ENCODE peak calls at places on chromosomes 2 and 18, in nine cellular contexts. Q, S, W, F, H, N, K, Z and R are unnamed samples.

GRCh38 chr2:241007111-241007510 is 8.7 kb downstream of the SNED1 start:
- DNase-seq in F (no peak), H (no peak), Q (no peak), S (no peak), N (no peak), Z (no peak), W (no peak), K (peak; percentile 22), R (no peak)

GRCh38 chr2:40877734-40878288 is 425.9 kb upstream of the SLC8A1 start:
- DNase-seq in F (no peak), Q (no peak), S (no peak), N (no peak), K (no peak), H (no peak), Z (no peak), W (no peak), R (no peak)

GRCh38 chr2:109720379-109721116 is 73.6 kb upstream of the RGPD5 start:
- DNase-seq in F (no peak), Q (no peak), N (no peak), K (peak; percentile 21), H (no peak), W (peak; percentile 36), S (no peak), Z (no peak), R (peak; percentile 81)

GRCh38 chr2:103008586-103008985 is 246.8 kb downstream of the TMEM182 start:
- DNase-seq in W (no peak), K (no peak), Q (no peak), F (no peak), S (no peak), N (no peak), H (no peak), Z (no peak), R (no peak)

GRCh38 chr2:152089238-152089637 is 9.6 kb downstream of the CACNB4 start:
- DNase-seq in H (no peak), K (no peak), Z (no peak), W (no peak), N (no peak), F (no peak), S (no peak), Q (no peak), R (no peak)

GRCh38 chr2:191063584-191063983 is 49.6 kb upstream of the STAT1 start:
- DNase-seq in F (no peak), S (no peak), Z (no peak), Q (no peak), N (no peak), H (no peak), W (no peak), K (no peak), R (no peak)

GRCh38 chr2:181275643-181276070 is 181.5 kb upstream of the ITGA4 start:
- DNase-seq in W (no peak), H (no peak), S (no peak), K (no peak), N (no peak), Z (no peak), F (no peak), Q (no peak), R (no peak)

GRCh38 chr2:158775273-158776027 is 19.7 kb upstream of the DAPL1 start:
- DNase-seq in N (no peak), Q (no peak), W (no peak), S (no peak), H (no peak), Z (no peak), F (no peak), K (no peak), R (no peak)

GRCh38 chr2:43110442-43110871 is 115.9 kb downstream of the ZFP36L2 start:
- DNase-seq in S (no peak), Q (no peak), W (no peak), F (peak; percentile 56), K (no peak), N (no peak), H (no peak), Z (no peak), R (no peak)

GRCh38 chr2:241183221-241183620 is 5.3 kb upstream of the ANO7 start:
- DNase-seq in H (no peak), W (no peak), Z (no peak), N (no peak), Q (no peak), F (no peak), S (no peak), K (no peak), R (no peak)

GRCh38 chr2:169661263-169661662 is 32.9 kb downstream of the CFAP210 start:
- DNase-seq in Z (no peak), W (no peak), F (no peak), N (no peak), H (no peak), Q (no peak), K (no peak), S (no peak), R (no peak)

GRCh38 chr2:206548383-206548782 is 93.9 kb upstream of the FAM237A start:
- DNase-seq in Z (no peak), H (no peak), S (no peak), W (no peak), K (no peak), Q (no peak), F (no peak), N (no peak), R (no peak)

GRCh38 chr2:236916181-236916580 is 169.5 kb upstream of the COPS8 start:
- DNase-seq in Q (no peak), F (no peak), K (no peak), H (peak; percentile 9), N (no peak), Z (no peak), S (no peak), W (no peak), R (no peak)

GRCh38 chr2:101558740-101559508 is 84.0 kb upstream of the RFX8 start:
- DNase-seq in Z (no peak), N (no peak), S (no peak), W (no peak), Q (no peak), F (peak; percentile 74), K (no peak), H (peak; percentile 24), R (no peak)

GRCh38 chr2:74556831-74557370 is 2.4 kb downstream of the DOK1 start:
- DNase-seq in Q (no peak), Z (no peak), S (no peak), F (no peak), K (no peak), W (no peak), H (no peak), N (no peak), R (no peak)

GRCh38 chr2:189466656-189467055 is 25.4 kb downstream of the WDR75 start:
- DNase-seq in H (no peak), N (peak; percentile 14), K (no peak), Q (no peak), S (no peak), Z (peak; percentile 1), F (peak; percentile 1), W (no peak), R (no peak)

GRCh38 chr2:239156516-239157265 is 244.1 kb downstream of the HDAC4 start:
- DNase-seq in K (peak; percentile 49), N (peak; percentile 43), W (peak; percentile 62), Q (no peak), Z (no peak), H (no peak), S (no peak), F (no peak), R (no peak)

GRCh38 chr2:177334940-177335543 is 57.5 kb upstream of the AGPS start:
- DNase-seq in F (no peak), H (peak; percentile 61), Q (no peak), S (no peak), K (no peak), Z (peak; percentile 74), N (peak; percentile 34), W (no peak), R (no peak)

GRCh38 chr2:220837226-220837625 is 734.9 kb downstream of the EPHA4 start:
- DNase-seq in F (no peak), S (no peak), Q (no peak), H (no peak), N (no peak), W (no peak), Z (no peak), K (no peak), R (no peak)

GRCh38 chr2:112154246-112155110 is 16.3 kb downstream of the FBLN7 start:
- DNase-seq in W (no peak), Q (peak; percentile 55), F (no peak), S (no peak), N (no peak), Z (no peak), K (peak; percentile 48), H (no peak), R (no peak)

GRCh38 chr2:216776076-216776726 is 80.9 kb upstream of the IGFBP5 start:
- DNase-seq in H (no peak), Q (no peak), S (no peak), F (no peak), Z (no peak), N (no peak), K (no peak), W (no peak), R (no peak)

GRCh38 chr2:237096911-237097310 is 11.2 kb downstream of the COPS8 start:
- DNase-seq in F (peak; percentile 42), K (no peak), S (no peak), W (no peak), Q (no peak), N (no peak), Z (no peak), H (no peak), R (no peak)

GRCh38 chr18:22739243-22739642 is 193.9 kb upstream of the RBBP8 start:
- DNase-seq in F (no peak), K (no peak), Q (no peak), W (no peak), N (no peak), H (no peak), S (no peak), Z (no peak), R (no peak)

GRCh38 chr2:200615247-200615646 is 29.4 kb downstream of the AOX1 start:
- DNase-seq in N (no peak), Q (no peak), W (no peak), H (no peak), S (no peak), Z (no peak), F (peak; percentile 16), K (no peak), R (no peak)

GRCh38 chr18:40529478-40529877 is 1425.6 kb upstream of the PIK3C3 start:
- DNase-seq in S (no peak), W (no peak), F (no peak), H (no peak), Q (no peak), K (no peak), Z (peak; percentile 1), N (no peak), R (no peak)